ENCODE peak calls at places on chromosome 15, in six cellular contexts. One of them, this sample, is unnamed.

GRCh38 chr15:99399612-99400011 is 148.3 kb downstream of the LRRC28 start:
- DNase-seq in HS-27A: no peak
- DNase-seq in NCI-H774: no peak
- DNase-seq in SW480: no peak
- DNase-seq in T-helper 9 cell: no peak
- DNase-seq in CD8-positive, alpha-beta T cell: no peak
- DNase-seq in this sample: no peak

GRCh38 chr15:96440978-96441377 is 110.5 kb downstream of the NR2F2 start:
- DNase-seq in SW480: no peak
- DNase-seq in CD8-positive, alpha-beta T cell: no peak
- DNase-seq in HS-27A: no peak
- DNase-seq in NCI-H774: no peak
- DNase-seq in T-helper 9 cell: no peak
- DNase-seq in this sample: no peak

GRCh38 chr15:78374436-78375393 is 34.6 kb downstream of the CRABP1 start:
- DNase-seq in SW480: peak
- DNase-seq in T-helper 9 cell: no peak
- DNase-seq in CD8-positive, alpha-beta T cell: no peak
- DNase-seq in NCI-H774: no peak
- DNase-seq in HS-27A: no peak
- DNase-seq in this sample: peak

GRCh38 chr15:28027714-28028076 is 71.4 kb downstream of the OCA2 start:
- DNase-seq in HS-27A: no peak
- DNase-seq in T-helper 9 cell: no peak
- DNase-seq in CD8-positive, alpha-beta T cell: no peak
- DNase-seq in SW480: no peak
- DNase-seq in NCI-H774: no peak
- DNase-seq in this sample: no peak

GRCh38 chr15:100383302-100384107 is 41.7 kb upstream of the ADAMTS17 start:
- DNase-seq in CD8-positive, alpha-beta T cell: no peak
- DNase-seq in SW480: peak
- DNase-seq in NCI-H774: peak
- DNase-seq in HS-27A: no peak
- DNase-seq in T-helper 9 cell: no peak
- DNase-seq in this sample: peak

GRCh38 chr15:83940136-83940535 is 286.2 kb downstream of the ADAMTSL3 start:
- DNase-seq in T-helper 9 cell: no peak
- DNase-seq in NCI-H774: no peak
- DNase-seq in HS-27A: no peak
- DNase-seq in CD8-positive, alpha-beta T cell: no peak
- DNase-seq in SW480: no peak
- DNase-seq in this sample: no peak

GRCh38 chr15:63603516-63603915 is 6.3 kb downstream of the FBXL22 start:
- DNase-seq in HS-27A: no peak
- DNase-seq in T-helper 9 cell: no peak
- DNase-seq in NCI-H774: no peak
- DNase-seq in CD8-positive, alpha-beta T cell: no peak
- DNase-seq in SW480: no peak
- DNase-seq in this sample: no peak

GRCh38 chr15:66387176-66388056 is 704 bp downstream of the MAP2K1 start:
- DNase-seq in NCI-H774: no peak
- DNase-seq in CD8-positive, alpha-beta T cell: peak
- DNase-seq in T-helper 9 cell: peak
- DNase-seq in SW480: peak
- DNase-seq in HS-27A: peak
- DNase-seq in this sample: peak

GRCh38 chr15:101266787-101267186 is 10.5 kb downstream of the SELENOS start:
- DNase-seq in NCI-H774: no peak
- DNase-seq in T-helper 9 cell: no peak
- DNase-seq in CD8-positive, alpha-beta T cell: no peak
- DNase-seq in HS-27A: no peak
- DNase-seq in SW480: no peak
- DNase-seq in this sample: no peak

GRCh38 chr15:69595009-69595825 is 142.6 kb downstream of the RPLP1 start:
- DNase-seq in CD8-positive, alpha-beta T cell: no peak
- DNase-seq in T-helper 9 cell: no peak
- DNase-seq in HS-27A: no peak
- DNase-seq in SW480: peak
- DNase-seq in NCI-H774: no peak
- DNase-seq in this sample: peak

GRCh38 chr15:73594109-73594508 is 39.1 kb downstream of the NPTN start:
- DNase-seq in SW480: no peak
- DNase-seq in HS-27A: no peak
- DNase-seq in T-helper 9 cell: no peak
- DNase-seq in NCI-H774: no peak
- DNase-seq in CD8-positive, alpha-beta T cell: no peak
- DNase-seq in this sample: no peak

GRCh38 chr15:66825139-66825538 is 123.1 kb downstream of the SMAD6 start:
- DNase-seq in CD8-positive, alpha-beta T cell: no peak
- DNase-seq in HS-27A: no peak
- DNase-seq in SW480: no peak
- DNase-seq in T-helper 9 cell: no peak
- DNase-seq in NCI-H774: no peak
- DNase-seq in this sample: no peak

GRCh38 chr15:48550822-48551525 is 94.5 kb downstream of the FBN1 start:
- DNase-seq in SW480: no peak
- DNase-seq in CD8-positive, alpha-beta T cell: no peak
- DNase-seq in HS-27A: no peak
- DNase-seq in T-helper 9 cell: no peak
- DNase-seq in NCI-H774: no peak
- DNase-seq in this sample: no peak

GRCh38 chr15:80550910-80551265 is 144.2 kb upstream of the ABHD17C start:
- DNase-seq in SW480: no peak
- DNase-seq in HS-27A: peak
- DNase-seq in CD8-positive, alpha-beta T cell: no peak
- DNase-seq in NCI-H774: no peak
- DNase-seq in T-helper 9 cell: no peak
- DNase-seq in this sample: no peak

GRCh38 chr15:26615927-26616302 is 157.0 kb downstream of the GABRB3 start:
- DNase-seq in T-helper 9 cell: no peak
- DNase-seq in NCI-H774: no peak
- DNase-seq in CD8-positive, alpha-beta T cell: no peak
- DNase-seq in HS-27A: no peak
- DNase-seq in SW480: no peak
- DNase-seq in this sample: no peak

GRCh38 chr15:26773917-26774316 is 1.1 kb upstream of the GABRB3 start:
- DNase-seq in NCI-H774: no peak
- DNase-seq in CD8-positive, alpha-beta T cell: no peak
- DNase-seq in SW480: no peak
- DNase-seq in HS-27A: no peak
- DNase-seq in T-helper 9 cell: no peak
- DNase-seq in this sample: no peak

GRCh38 chr15:93035953-93036810 is 52.8 kb downstream of the RGMA start:
- DNase-seq in SW480: peak
- DNase-seq in NCI-H774: no peak
- DNase-seq in HS-27A: no peak
- DNase-seq in CD8-positive, alpha-beta T cell: peak
- DNase-seq in T-helper 9 cell: peak
- DNase-seq in this sample: peak

GRCh38 chr15:68417897-68418296 is 14.1 kb downstream of the ITGA11 start:
- DNase-seq in CD8-positive, alpha-beta T cell: no peak
- DNase-seq in SW480: no peak
- DNase-seq in T-helper 9 cell: no peak
- DNase-seq in HS-27A: no peak
- DNase-seq in NCI-H774: no peak
- DNase-seq in this sample: no peak

GRCh38 chr15:100769975-100770340 is 109.7 kb upstream of the ALDH1A3 start:
- DNase-seq in NCI-H774: no peak
- DNase-seq in HS-27A: no peak
- DNase-seq in SW480: no peak
- DNase-seq in CD8-positive, alpha-beta T cell: no peak
- DNase-seq in T-helper 9 cell: no peak
- DNase-seq in this sample: no peak

GRCh38 chr15:99169769-99170311 is 65.0 kb downstream of the SYNM start:
- DNase-seq in HS-27A: no peak
- DNase-seq in T-helper 9 cell: no peak
- DNase-seq in SW480: no peak
- DNase-seq in CD8-positive, alpha-beta T cell: no peak
- DNase-seq in NCI-H774: no peak
- DNase-seq in this sample: no peak

GRCh38 chr15:75211436-75212199 is 9.9 kb downstream of the C15orf39 start:
- DNase-seq in CD8-positive, alpha-beta T cell: no peak
- DNase-seq in NCI-H774: no peak
- DNase-seq in HS-27A: no peak
- DNase-seq in SW480: no peak
- DNase-seq in T-helper 9 cell: no peak
- DNase-seq in this sample: no peak

GRCh38 chr15:62560943-62561571 is 396.0 kb upstream of the C2CD4B start:
- DNase-seq in NCI-H774: no peak
- DNase-seq in T-helper 9 cell: no peak
- DNase-seq in HS-27A: no peak
- DNase-seq in CD8-positive, alpha-beta T cell: no peak
- DNase-seq in SW480: no peak
- DNase-seq in this sample: peak

GRCh38 chr15:74319596-74320357 is 47.7 kb downstream of the CYP11A1 start:
- DNase-seq in CD8-positive, alpha-beta T cell: no peak
- DNase-seq in T-helper 9 cell: no peak
- DNase-seq in SW480: no peak
- DNase-seq in NCI-H774: peak
- DNase-seq in HS-27A: no peak
- DNase-seq in this sample: no peak

GRCh38 chr15:26051771-26052685 is 188.9 kb upstream of the ATP10A start:
- DNase-seq in CD8-positive, alpha-beta T cell: no peak
- DNase-seq in NCI-H774: no peak
- DNase-seq in T-helper 9 cell: no peak
- DNase-seq in SW480: no peak
- DNase-seq in HS-27A: no peak
- DNase-seq in this sample: no peak

GRCh38 chr15:33671456-33671855 is 296.8 kb upstream of the CHRM5 start:
- DNase-seq in NCI-H774: no peak
- DNase-seq in SW480: no peak
- DNase-seq in T-helper 9 cell: no peak
- DNase-seq in CD8-positive, alpha-beta T cell: no peak
- DNase-seq in HS-27A: no peak
- DNase-seq in this sample: no peak

GRCh38 chr15:61227269-61228024 is 1.7 kb downstream of the RORA start:
- DNase-seq in SW480: peak
- DNase-seq in T-helper 9 cell: no peak
- DNase-seq in CD8-positive, alpha-beta T cell: no peak
- DNase-seq in NCI-H774: no peak
- DNase-seq in HS-27A: peak
- DNase-seq in this sample: no peak

GRCh38 chr15:101010781-101011180 is 91.6 kb downstream of the LRRK1 start:
- DNase-seq in CD8-positive, alpha-beta T cell: no peak
- DNase-seq in T-helper 9 cell: no peak
- DNase-seq in SW480: no peak
- DNase-seq in NCI-H774: no peak
- DNase-seq in HS-27A: no peak
- DNase-seq in this sample: no peak

GRCh38 chr15:69119692-69120395 is 40.6 kb upstream of the GLCE start:
- DNase-seq in T-helper 9 cell: no peak
- DNase-seq in HS-27A: no peak
- DNase-seq in SW480: no peak
- DNase-seq in NCI-H774: peak
- DNase-seq in CD8-positive, alpha-beta T cell: no peak
- DNase-seq in this sample: no peak

GRCh38 chr15:31268911-31269784 is 57.5 kb upstream of the KLF13 start:
- DNase-seq in HS-27A: no peak
- DNase-seq in CD8-positive, alpha-beta T cell: no peak
- DNase-seq in T-helper 9 cell: no peak
- DNase-seq in NCI-H774: no peak
- DNase-seq in SW480: no peak
- DNase-seq in this sample: no peak

GRCh38 chr15:57344282-57344681 is 32.0 kb upstream of the CGNL1 start:
- DNase-seq in CD8-positive, alpha-beta T cell: no peak
- DNase-seq in SW480: no peak
- DNase-seq in HS-27A: no peak
- DNase-seq in T-helper 9 cell: no peak
- DNase-seq in NCI-H774: no peak
- DNase-seq in this sample: no peak

GRCh38 chr15:39599871-39600270 is 19.0 kb downstream of the THBS1 start:
- DNase-seq in NCI-H774: no peak
- DNase-seq in HS-27A: no peak
- DNase-seq in T-helper 9 cell: no peak
- DNase-seq in SW480: no peak
- DNase-seq in CD8-positive, alpha-beta T cell: no peak
- DNase-seq in this sample: no peak

GRCh38 chr15:39851505-39852082 is 68.5 kb downstream of the GPR176 start:
- DNase-seq in HS-27A: no peak
- DNase-seq in CD8-positive, alpha-beta T cell: no peak
- DNase-seq in NCI-H774: no peak
- DNase-seq in T-helper 9 cell: no peak
- DNase-seq in SW480: no peak
- DNase-seq in this sample: no peak